ENCODE peak calls at places on chromosome 2, in ten cellular contexts. B is neuronal stem cell, X is Peyer's patch, D is left ventricle myocardium inferior, W is body of pancreas, T is PC-3, I is cardiac muscle cell, C is IMR-90, K is lower lobe of right lung, F is OCI-LY7. L is an unnamed sample. For H3K4me1, the result is how much of the 10 kb centered on the place peaks cover.

GRCh38 chr2:84830095-84830494 is 50.8 kb downstream of the TRABD2A start:
- DNase-seq in B (no peak), X (no peak), D (peak), W (no peak), T (no peak), I (no peak), C (no peak), K (peak), F (no peak), L (no peak)

GRCh38 chr2:96815326-96816126 is 542 bp upstream of the CNNM3 start:
- DNase-seq in B (no peak), X (no peak), D (no peak), W (peak), T (peak), I (no peak), C (peak), K (no peak), F (peak), L (no peak)

GRCh38 chr2:46410273-46411244 is 68.8 kb upstream of the TMEM247 start:
- DNase-seq in B (no peak), X (no peak), D (no peak), W (no peak), T (no peak), I (no peak), C (no peak), K (peak), F (no peak), L (no peak)

GRCh38 chr2:157182834-157183396 is 74.6 kb upstream of the GALNT5 start:
- DNase-seq in B (no peak), X (no peak), D (no peak), W (no peak), T (peak), I (no peak), C (peak), K (no peak), F (no peak), L (no peak)

GRCh38 chr2:95388091-95388692 is 14.3 kb upstream of the FAHD2A start:
- DNase-seq in B (no peak), X (no peak), D (no peak), W (no peak), T (no peak), I (no peak), C (no peak), K (no peak), F (no peak), L (no peak)

GRCh38 chr2:158724803-158725271 is 70.3 kb upstream of the DAPL1 start:
- DNase-seq in B (no peak), X (no peak), D (no peak), W (no peak), T (peak), I (no peak), C (no peak), K (no peak), F (no peak), L (no peak)

GRCh38 chr2:26561918-26562810 is 79.0 kb downstream of the CIB4 start:
- DNase-seq in B (no peak), X (peak), D (peak), W (peak), T (no peak), I (peak), C (no peak), K (peak), F (no peak), L (peak)

GRCh38 chr2:46277470-46278190 is 19.6 kb upstream of the EPAS1 start:
- DNase-seq in B (no peak), X (no peak), D (peak), W (no peak), T (peak), I (no peak), C (no peak), K (no peak), F (no peak), L (no peak)

GRCh38 chr2:44543773-44544725 is 182.3 kb downstream of the CAMKMT start:
- DNase-seq in B (peak), X (no peak), D (no peak), W (no peak), T (peak), I (no peak), C (no peak), K (no peak), F (no peak), L (peak)

GRCh38 chr2:241729868-241730267 is 4.6 kb upstream of the D2HGDH start:
- DNase-seq in B (no peak), X (no peak), D (no peak), W (no peak), T (no peak), I (no peak), C (no peak), K (no peak), F (no peak), L (no peak)

GRCh38 chr2:168056242-168056641 is 191.2 kb downstream of the STK39 start:
- DNase-seq in B (no peak), X (no peak), D (no peak), W (no peak), T (no peak), I (no peak), C (no peak), K (no peak), F (no peak), L (no peak)

GRCh38 chr2:21415234-21415633 is 291.5 kb downstream of the TDRD15 start:
- DNase-seq in B (no peak), X (no peak), D (no peak), W (no peak), T (no peak), I (peak), C (no peak), K (no peak), F (no peak), L (peak)

GRCh38 chr2:67309281-67309680 is 87.9 kb upstream of the ETAA1 start:
- DNase-seq in B (no peak), X (no peak), D (no peak), W (no peak), T (peak), I (no peak), C (peak), K (no peak), F (no peak), L (no peak)

GRCh38 chr2:220893411-220893810 is 678.7 kb downstream of the EPHA4 start:
- DNase-seq in B (no peak), X (no peak), D (no peak), W (no peak), T (no peak), I (no peak), C (no peak), K (no peak), F (no peak), L (no peak)

GRCh38 chr2:147223119-147223518 is 621.7 kb upstream of the ACVR2A start:
- DNase-seq in B (no peak), X (no peak), D (no peak), W (no peak), T (peak), I (no peak), C (no peak), K (no peak), F (no peak), L (no peak)

GRCh38 chr2:63047193-63047533 is 3.5 kb upstream of the OTX1 start:
- DNase-seq in B (peak), X (no peak), D (no peak), W (no peak), T (no peak), I (no peak), C (no peak), K (no peak), F (no peak), L (no peak)

GRCh38 chr2:227370791-227371312 is 8.3 kb downstream of the TM4SF20 start:
- DNase-seq in B (no peak), X (no peak), D (no peak), W (no peak), T (peak), I (no peak), C (peak), K (no peak), F (no peak), L (no peak)

GRCh38 chr2:240233891-240234502 is 93.5 kb upstream of the OTOS start:
- DNase-seq in B (no peak), X (peak), D (peak), W (no peak), T (no peak), I (no peak), C (no peak), K (peak), F (no peak), L (no peak)

GRCh38 chr2:42314892-42315468 is 46.0 kb downstream of the COX7A2L start:
- DNase-seq in B (no peak), X (no peak), D (no peak), W (no peak), T (peak), I (no peak), C (peak), K (no peak), F (no peak), L (no peak)

GRCh38 chr2:119255760-119256573 is 32.3 kb downstream of the STEAP3 start:
- DNase-seq in B (no peak), X (no peak), D (no peak), W (no peak), T (peak), I (no peak), C (peak), K (no peak), F (no peak), L (peak)

GRCh38 chr2:127887452-127888219 is 1.9 kb upstream of the AMMECR1L start:
- DNase-seq in B (no peak), X (no peak), D (no peak), W (no peak), T (no peak), I (no peak), C (no peak), K (no peak), F (no peak), L (no peak)

GRCh38 chr2:47373747-47374146 is 29.2 kb upstream of the MSH2 start:
- DNase-seq in B (no peak), X (peak), D (no peak), W (peak), T (peak), I (peak), C (no peak), K (no peak), F (peak), L (no peak)

GRCh38 chr2:24725956-24726355 is 67.2 kb downstream of the PTRHD1 start:
- DNase-seq in B (no peak), X (no peak), D (no peak), W (no peak), T (no peak), I (no peak), C (no peak), K (no peak), F (no peak), L (no peak)

GRCh38 chr2:100244881-100245605 is 77.3 kb downstream of the LONRF2 start:
- DNase-seq in B (no peak), X (no peak), D (no peak), W (no peak), T (peak), I (no peak), C (peak), K (no peak), F (no peak), L (no peak)

GRCh38 chr2:12733846-12734245 is 17.1 kb downstream of the TRIB2 start:
- DNase-seq in B (no peak), X (no peak), D (peak), W (peak), T (peak), I (no peak), C (no peak), K (no peak), F (no peak), L (no peak)

GRCh38 chr2:113894156-113894743 is 4.4 kb downstream of the ACTR3 start:
- DNase-seq in B (no peak), X (no peak), D (no peak), W (no peak), T (peak), I (no peak), C (peak), K (no peak), F (no peak), L (peak)

GRCh38 chr2:985317-985898 is 34.8 kb downstream of the SNTG2 start:
- DNase-seq in B (no peak), X (no peak), D (no peak), W (no peak), T (no peak), I (no peak), C (no peak), K (no peak), F (no peak), L (no peak)

GRCh38 chr2:239897596-239898235 is 127.4 kb downstream of the NDUFA10 start:
- DNase-seq in B (no peak), X (no peak), D (no peak), W (no peak), T (no peak), I (no peak), C (no peak), K (no peak), F (no peak), L (no peak)

GRCh38 chr2:234839285-234839684 is 112.5 kb upstream of the SH3BP4 start:
- DNase-seq in B (no peak), X (no peak), D (no peak), W (no peak), T (no peak), I (no peak), C (no peak), K (no peak), F (no peak), L (no peak)

GRCh38 chr2:17101091-17101490 is 417.1 kb downstream of the RAD51AP2 start:
- DNase-seq in B (no peak), X (no peak), D (no peak), W (no peak), T (no peak), I (no peak), C (no peak), K (no peak), F (no peak), L (no peak)

GRCh38 chr2:233841183-233841582 is 13.2 kb downstream of the HJURP start:
- DNase-seq in B (no peak), X (no peak), D (no peak), W (no peak), T (no peak), I (no peak), C (no peak), K (no peak), F (no peak), L (no peak)

GRCh38 chr2:70340921-70341765 is 39.3 kb upstream of the FAM136A start:
- DNase-seq in B (peak), X (no peak), D (no peak), W (peak), T (peak), I (peak), C (peak), K (no peak), F (peak), L (peak)

GRCh38 chr2:226791487-226792081 is 8.0 kb downstream of the IRS1 start:
- DNase-seq in B (peak), X (peak), D (peak), W (peak), T (peak), I (peak), C (peak), K (peak), F (peak), L (peak)

DNA sequence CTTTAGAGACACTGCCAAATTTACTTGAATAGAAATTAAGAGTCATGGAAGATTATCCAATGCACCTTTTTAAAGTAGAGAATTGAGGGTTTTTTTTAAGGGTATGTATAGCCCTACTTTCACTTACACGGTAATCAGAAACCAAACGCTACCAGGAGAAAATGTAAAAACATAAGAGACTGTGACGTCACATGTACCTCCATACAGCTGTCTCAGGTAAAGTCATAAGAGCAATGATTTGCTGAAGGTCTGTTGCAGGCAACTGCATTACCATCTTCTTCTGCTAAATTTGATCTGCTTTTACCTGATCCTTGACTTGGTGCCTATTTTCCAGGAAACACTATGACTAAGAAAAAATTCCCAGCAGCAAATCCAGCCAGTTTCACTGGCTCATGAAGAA is 478.5 kb upstream of the DDX18 start:
- DNase-seq in B (no peak), X (no peak), D (no peak), W (no peak), T (no peak), I (no peak), C (no peak), K (no peak), F (no peak), L (no peak)
- H3K4me1 ChIP-seq in B (under half), X (under half), D (under half), W (under half), T (under half), I (under half), C (under half), K (under half), F (under half), L (under half)

DNA sequence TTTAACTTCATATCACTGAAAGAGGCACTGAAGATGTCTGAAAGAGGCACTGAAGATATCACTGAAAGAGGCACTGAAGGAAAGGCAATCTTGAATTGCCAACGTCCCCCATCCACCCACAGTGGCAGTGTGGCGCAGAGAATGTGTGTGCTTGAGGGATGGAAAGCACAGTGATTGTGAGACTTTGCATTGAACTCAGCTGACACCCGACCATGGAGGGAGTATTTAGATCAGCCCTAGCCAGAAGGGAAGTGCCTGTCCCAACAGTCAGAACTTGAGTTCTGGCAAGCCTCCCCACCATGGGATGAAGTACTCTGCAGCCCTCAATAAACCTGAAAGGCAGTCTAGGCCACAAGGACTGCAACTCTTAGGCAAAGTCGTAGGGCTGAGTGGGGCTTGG is 33.8 kb downstream of the MAP4K3 start:
- DNase-seq in B (no peak), X (no peak), D (no peak), W (no peak), T (no peak), I (no peak), C (peak), K (no peak), F (no peak), L (no peak)
- H3K4me1 ChIP-seq in B (under half), X (under half), D (half or more), W (half or more), T (under half), I (under half), C (under half), K (half or more), F (under half), L (under half)

GRCh38 chr2:28906376-28906775 is 11.9 kb downstream of the WDR43 start:
- DNase-seq in B (no peak), X (no peak), D (no peak), W (no peak), T (no peak), I (no peak), C (peak), K (no peak), F (no peak), L (no peak)
- H3K4me1 ChIP-seq in B (under half), X (under half), D (under half), W (under half), T (under half), I (under half), C (under half), K (under half), F (under half), L (under half)

GRCh38 chr2:172102858-172103359 is at the start of gene DLX2:
- DNase-seq in B (peak), X (peak), D (peak), W (peak), T (peak), I (peak), C (peak), K (peak), F (peak), L (peak)
- H3K4me1 ChIP-seq in B (under half), X (under half), D (half or more), W (half or more), T (under half), I (under half), C (under half), K (half or more), F (under half), L (under half)

GRCh38 chr2:72325592-72326422 is 178.1 kb upstream of the CYP26B1 start:
- DNase-seq in B (peak), X (peak), D (no peak), W (peak), T (peak), I (peak), C (peak), K (no peak), F (peak), L (peak)
- H3K4me1 ChIP-seq in B (under half), X (under half), D (under half), W (under half), T (under half), I (under half), C (under half), K (under half), F (under half), L (under half)

GRCh38 chr2:203741566-203741965 is 35.1 kb downstream of the CD28 start:
- DNase-seq in B (no peak), X (no peak), D (no peak), W (no peak), T (no peak), I (no peak), C (no peak), K (no peak), F (peak), L (no peak)
- H3K4me1 ChIP-seq in B (under half), X (under half), D (under half), W (under half), T (under half), I (under half), C (under half), K (under half), F (under half), L (under half)

DNA sequence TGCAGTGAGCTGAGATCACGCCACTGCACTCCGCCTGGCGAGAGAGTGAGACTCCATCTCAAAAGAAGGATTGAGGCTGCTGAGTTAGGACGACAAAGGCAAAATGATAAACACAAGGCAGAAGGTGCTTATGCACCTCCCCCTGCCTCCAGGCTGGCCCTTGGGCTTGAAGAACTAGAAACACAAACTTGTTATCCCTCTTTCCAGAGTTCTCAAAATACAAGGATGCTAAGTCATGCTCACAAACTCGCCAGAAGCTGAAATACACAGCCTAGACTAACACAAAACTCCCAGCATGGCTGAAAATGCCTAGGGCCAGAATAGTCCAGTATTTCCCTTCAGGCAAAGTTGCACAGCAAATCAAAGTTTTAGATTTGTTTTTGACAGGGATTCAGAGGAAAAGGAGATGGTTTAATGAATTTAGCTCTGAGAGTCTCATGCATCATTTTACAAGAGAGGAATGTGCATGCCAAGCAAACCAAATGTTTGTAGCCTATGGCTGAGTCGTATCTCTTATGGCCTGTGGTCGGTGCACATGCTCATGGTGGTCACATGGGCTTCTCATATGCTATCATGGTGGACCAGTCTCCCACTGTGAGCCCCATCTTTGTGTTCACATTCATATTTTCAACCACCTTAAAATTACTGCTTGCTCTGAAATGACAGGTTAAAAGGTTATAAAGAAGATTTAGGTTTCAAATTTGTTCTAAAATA is 16.2 kb upstream of the MREG start:
- DNase-seq in B (no peak), X (no peak), D (no peak), W (no peak), T (peak), I (no peak), C (peak), K (no peak), F (no peak), L (no peak)
- H3K4me1 ChIP-seq in B (under half), X (under half), D (under half), W (under half), T (under half), I (under half), C (under half), K (under half), F (under half), L (under half)

GRCh38 chr2:105677901-105678300 is 66.8 kb upstream of the NCK2 start:
- DNase-seq in B (no peak), X (no peak), D (no peak), W (no peak), T (no peak), I (no peak), C (no peak), K (no peak), F (no peak), L (no peak)
- H3K4me1 ChIP-seq in B (under half), X (under half), D (under half), W (under half), T (under half), I (under half), C (under half), K (under half), F (under half), L (under half)

L was measured in HAP-1.